ENCODE peak calls at places on chromosome 10, in four cellular contexts. P is CD8-positive, alpha-beta T cell; O is AG04450; K is kidney epithelial cell. U is an unnamed sample.
A peak's percentile ranks its signal among the peaks of the same experiment; 100 is the strongest.

GRCh38 chr10:83935337-83935736 is 204.0 kb upstream of the GHITM start:
- DNase-seq in O (no peak), K (no peak), P (no peak), U (no peak)

GRCh38 chr10:118844731-118845573 is 90.2 kb upstream of the CACUL1 start:
- DNase-seq in K (peak; percentile 75), O (no peak), P (no peak), U (no peak)

GRCh38 chr10:97701438-97702064 is 12.0 kb upstream of the MARVELD1 start:
- DNase-seq in O (peak; percentile 61), K (no peak), P (peak; percentile 42), U (no peak)

GRCh38 chr10:124220547-124220946 is 127.1 kb upstream of the CHST15 start:
- DNase-seq in K (no peak), O (no peak), P (no peak), U (no peak)

GRCh38 chr10:127919418-127920191 is 12.7 kb downstream of the PTPRE start:
- DNase-seq in K (no peak), O (no peak), P (no peak), U (peak; percentile 79)

GRCh38 chr10:103800789-103801540 is 54.4 kb downstream of the SH3PXD2A start:
- DNase-seq in P (peak; percentile 50), K (peak; percentile 44), O (no peak), U (no peak)

GRCh38 chr10:42951486-42952251 is 125.2 kb upstream of the RET start:
- DNase-seq in P (no peak), O (no peak), K (no peak), U (no peak)

GRCh38 chr10:58781873-58782488 is 269.3 kb downstream of the BICC1 start:
- DNase-seq in K (no peak), O (no peak), P (no peak), U (no peak)

GRCh38 chr10:44965651-44966097 is 6.1 kb downstream of the RASSF4 start:
- DNase-seq in P (no peak), O (no peak), K (no peak), U (no peak)

GRCh38 chr10:44966129-44966815 is 6.7 kb downstream of the RASSF4 start:
- DNase-seq in O (no peak), K (no peak), P (no peak), U (no peak)

GRCh38 chr10:44967596-44967995 is 8.0 kb downstream of the RASSF4 start:
- DNase-seq in O (no peak), P (no peak), K (no peak), U (no peak)

GRCh38 chr10:44968101-44968886 is 8.7 kb downstream of the RASSF4 start:
- DNase-seq in P (peak; percentile 44), O (no peak), K (no peak), U (no peak)

GRCh38 chr10:44966816-44967509 is 7.4 kb downstream of the RASSF4 start:
- DNase-seq in P (no peak), K (no peak), O (no peak), U (no peak)
- H3K4me3 ChIP-seq in P (no peak overlapping the region), K (no peak overlapping the region), O (no peak overlapping the region), U (no peak overlapping the region)

GRCh38 chr10:23099079-23099478 is 3.7 kb downstream of the MSRB2 start:
- DNase-seq in P (no peak), K (no peak), O (no peak), U (no peak)

GRCh38 chr10:23095404-23095965 is at the start of gene MSRB2:
- DNase-seq in P (peak; percentile 68), O (peak; percentile 78), K (peak; percentile 52), U (peak; percentile 79)

GRCh38 chr10:23095966-23096813 is 811 bp downstream of the MSRB2 start:
- DNase-seq in P (peak; percentile 51), K (peak; percentile 5), O (no peak), U (peak; percentile 17)

GRCh38 chr10:23096814-23097549 is 1.6 kb downstream of the MSRB2 start:
- DNase-seq in P (no peak), O (peak; percentile 39), K (no peak), U (peak; percentile 82)

DNA sequence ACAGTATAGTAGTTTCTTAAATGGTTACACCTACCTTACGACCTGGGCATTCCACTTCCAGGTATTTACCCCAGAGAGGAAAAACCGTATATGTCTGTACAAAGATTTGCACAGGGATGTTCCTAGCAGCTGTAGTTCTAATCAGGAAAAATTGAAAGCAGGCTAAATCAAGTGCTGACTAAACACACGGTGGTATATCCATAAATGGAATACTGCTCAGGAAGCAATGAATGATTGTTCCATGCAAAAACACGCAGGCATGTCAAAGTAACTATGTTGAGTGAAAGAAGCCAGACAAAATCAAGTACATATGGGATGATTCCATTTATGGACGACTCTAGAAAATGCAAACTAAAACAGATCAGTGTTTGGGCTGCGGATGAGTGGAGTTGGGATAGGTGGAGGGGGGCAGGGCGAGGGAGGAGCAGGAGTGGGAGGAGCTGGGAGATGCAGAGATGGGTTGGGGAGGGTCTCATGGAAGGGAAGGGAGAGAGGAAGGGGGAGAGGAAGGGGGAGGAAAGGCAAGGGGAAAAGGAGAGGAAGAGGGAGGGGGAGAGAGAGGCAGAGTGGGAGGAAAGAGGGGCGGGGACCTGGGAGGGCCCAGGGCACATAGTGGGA is 484 bp upstream of the MSRB2 start:
- DNase-seq in O (no peak), P (no peak), K (no peak), U (no peak)
- H3K4me3 ChIP-seq in O (peak overlapping the region; percentile 48), P (peak overlapping the region; percentile 53), K (peak overlapping the region; percentile 70), U (peak overlapping the region; percentile 68)

GRCh38 chr10:122127943-122128342 is 139.0 kb downstream of the TACC2 start:
- DNase-seq in K (no peak), O (no peak), P (no peak), U (no peak)
- H3K4me3 ChIP-seq in K (no peak overlapping the region), O (peak overlapping the region; percentile 55), P (no peak overlapping the region), U (peak overlapping the region; percentile 1)

GRCh38 chr10:53491774-53492173 is 719.2 kb upstream of the MBL2 start:
- DNase-seq in P (no peak), K (no peak), O (no peak), U (no peak)
- H3K4me3 ChIP-seq in P (no peak overlapping the region), K (no peak overlapping the region), O (no peak overlapping the region), U (no peak overlapping the region)

DNA sequence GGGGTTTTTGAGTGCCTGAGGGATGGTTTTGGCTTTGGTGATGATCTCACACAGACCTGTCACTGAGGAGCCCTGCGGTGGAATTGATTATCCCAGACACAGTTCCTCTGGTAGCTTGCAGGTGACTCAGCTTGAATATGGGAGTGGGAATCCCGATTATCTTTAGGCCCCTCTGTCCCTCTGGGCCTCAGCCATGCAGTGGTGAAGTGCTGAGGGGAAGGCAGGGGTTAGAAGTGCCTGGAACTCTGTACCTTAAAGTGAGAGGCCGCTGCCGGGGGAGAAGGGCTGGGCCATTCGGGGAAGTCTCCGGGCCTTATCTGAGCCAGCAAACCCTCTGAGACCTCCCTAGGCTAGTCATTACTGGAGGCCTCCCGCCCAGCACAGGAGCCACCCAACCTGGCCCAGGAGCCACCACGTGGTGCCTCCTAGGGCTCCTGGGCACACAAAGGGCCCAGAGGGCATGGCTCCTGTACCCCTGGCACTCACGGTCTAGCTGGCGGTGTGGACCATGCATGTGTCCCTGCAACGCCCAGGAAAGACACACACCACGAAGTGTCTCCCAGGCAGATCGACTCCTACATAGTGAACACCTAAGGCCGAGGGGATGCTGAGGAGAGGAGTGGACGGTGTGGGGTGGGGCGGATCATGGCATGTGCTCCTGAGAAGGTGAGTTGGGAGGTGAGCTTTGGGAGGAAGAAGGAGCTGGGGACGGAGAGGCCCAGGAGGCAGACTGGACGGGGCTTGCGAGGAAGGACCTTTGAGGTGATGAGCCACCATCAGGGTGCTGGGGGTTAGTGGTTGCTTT is 56.2 kb downstream of the HK1 start:
- DNase-seq in P (no peak), K (no peak), O (no peak), U (no peak)
- H3K4me3 ChIP-seq in P (no peak overlapping the region), K (no peak overlapping the region), O (no peak overlapping the region), U (no peak overlapping the region)

DNA sequence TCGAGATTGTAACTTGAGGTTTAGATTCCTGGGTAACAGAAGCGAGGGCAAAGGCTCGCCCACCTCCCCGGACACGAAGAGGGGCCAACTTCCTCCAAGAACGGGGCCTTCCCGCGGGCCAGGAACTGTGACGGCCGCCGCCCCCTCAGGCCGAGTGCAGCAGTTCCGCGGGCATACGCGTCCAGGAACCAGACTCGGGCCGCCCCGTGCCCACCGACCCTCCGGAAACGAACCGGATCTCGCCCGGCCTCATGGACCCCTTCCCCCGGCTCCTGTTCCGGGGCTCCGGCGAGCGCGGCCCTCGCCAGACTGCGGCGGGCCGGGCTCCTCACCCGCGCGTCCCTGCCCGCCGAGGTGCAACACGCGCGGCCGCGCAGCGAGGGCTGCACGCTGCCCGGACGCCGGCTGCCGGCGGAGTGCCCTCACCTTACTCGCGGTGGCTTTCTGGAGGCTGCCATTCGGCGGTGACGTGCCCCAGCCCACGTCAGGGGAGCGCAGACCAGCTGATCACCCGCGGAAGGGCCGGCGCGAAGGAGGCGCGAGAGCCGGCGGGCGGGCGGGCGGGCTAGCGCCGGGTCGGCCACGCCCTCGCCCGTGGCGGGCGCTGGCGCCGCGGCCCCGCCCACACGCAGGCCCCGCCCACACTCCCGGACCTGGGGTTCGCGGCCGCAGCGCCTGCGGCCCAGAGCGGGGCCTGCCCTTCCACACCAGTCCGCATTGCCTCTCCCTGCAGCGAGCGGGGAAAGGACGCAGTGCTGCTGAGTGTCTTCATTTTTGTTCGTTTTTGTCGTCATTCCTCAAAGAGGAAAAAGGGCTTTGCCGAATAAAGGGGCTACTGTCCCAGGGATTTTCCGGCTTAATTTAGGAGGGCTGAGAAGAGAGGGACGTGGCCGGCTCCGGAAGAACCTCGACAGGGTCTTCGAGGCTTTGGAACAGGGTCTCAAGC is at the start of gene XPNPEP1:
- DNase-seq in O (peak; percentile 37), P (peak; percentile 80), K (no peak), U (no peak)
- H3K4me3 ChIP-seq in O (peak within 1 kb of the TSS; percentile 80), P (peak within 1 kb of the TSS; percentile 75), K (peak within 1 kb of the TSS; percentile 86), U (peak within 1 kb of the TSS; percentile 82)

GRCh38 chr10:78915331-78915626 is 153.5 kb upstream of the ZMIZ1 start:
- DNase-seq in K (no peak), P (no peak), O (no peak), U (no peak)

GRCh38 chr10:78913219-78914059 is 155.3 kb upstream of the ZMIZ1 start:
- DNase-seq in O (no peak), K (no peak), P (no peak), U (no peak)

GRCh38 chr10:78912361-78913218 is 156.2 kb upstream of the ZMIZ1 start:
- DNase-seq in O (no peak), K (no peak), P (no peak), U (no peak)

GRCh38 chr10:78914502-78915330 is 154.1 kb upstream of the ZMIZ1 start:
- DNase-seq in K (no peak), P (no peak), O (no peak), U (no peak)

DNA sequence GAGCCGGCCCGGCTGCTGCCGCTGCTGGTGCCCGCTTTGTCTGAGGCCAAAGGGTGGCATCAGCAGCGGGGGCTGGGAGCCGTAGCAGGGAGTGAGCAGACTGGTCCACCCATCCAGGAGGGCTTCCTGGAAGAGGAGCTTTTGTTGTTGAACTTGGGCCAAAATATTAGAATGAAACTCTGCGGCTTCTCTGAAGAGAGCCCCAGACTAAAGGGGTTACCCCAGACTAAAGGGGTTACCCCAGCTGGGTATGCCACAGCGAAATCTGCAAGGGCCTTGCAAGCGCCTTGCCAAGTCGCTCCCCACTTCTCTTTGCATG is 154.7 kb upstream of the ZMIZ1 start:
- DNase-seq in O (no peak), K (no peak), P (no peak), U (no peak)
- H3K4me3 ChIP-seq in O (no peak overlapping the region), K (no peak overlapping the region), P (no peak overlapping the region), U (no peak overlapping the region)

GRCh38 chr10:74738985-74739567 is 87.3 kb upstream of the KAT6B start:
- DNase-seq in P (peak; percentile 31), K (no peak), O (no peak), U (no peak)
- H3K4me3 ChIP-seq in P (no peak overlapping the region), K (no peak overlapping the region), O (no peak overlapping the region), U (no peak overlapping the region)

U was measured in AG09309.